ENCODE peak calls at places on chromosome 21, in ten cellular contexts. O is stimulated activated CD4-positive, alpha-beta T cell treated with anti-CD3 and anti-CD28 coated beads, Interleukin-4, amount 100 ng/mL, for 1 hour; P is activated CD4-positive, CD25-positive, alpha-beta regulatory T cell treated with anti-CD3 and anti-CD28 coated beads, Interleukin-2, amount 50 U/mL, for 72 hours; I is T-helper 22 cell; U is IMR-90; F is germinal center; L is T47D; R is GM20000; T is ovary; X is astrocyte of the spinal cord. C is an unnamed sample.

GRCh38 chr21:44892536-44893277 is 19.2 kb upstream of the PTTG1IP start:
- DNase-seq in X (no peak), T (no peak), U (peak), R (peak), O (peak), F (peak), I (peak), P (peak), L (peak), C (peak)

GRCh38 chr21:45590246-45590725 is 48.0 kb upstream of the SLC19A1 start:
- DNase-seq in R (peak), X (peak), L (no peak), O (peak), P (peak), T (peak), I (peak), U (peak), F (peak), C (peak)

GRCh38 chr21:44368711-44369446 is 15.5 kb downstream of the TRPM2 start:
- DNase-seq in P (peak), I (no peak), T (no peak), O (no peak), R (no peak), U (no peak), X (no peak), F (no peak), L (no peak), C (no peak)

GRCh38 chr21:36068748-36069398 is 951 bp upstream of the CBR1 start:
- DNase-seq in L (no peak), X (no peak), R (no peak), I (no peak), F (no peak), T (no peak), U (no peak), P (no peak), O (no peak), C (no peak)

GRCh38 chr21:30256100-30256499 is 26.6 kb downstream of the KRTAP24-1 start:
- DNase-seq in I (no peak), T (no peak), R (no peak), F (no peak), U (no peak), L (no peak), O (no peak), P (no peak), X (no peak), C (no peak)

GRCh38 chr21:35922618-35923017 is 137.7 kb downstream of the SETD4 start:
- DNase-seq in F (no peak), L (no peak), X (peak), R (no peak), O (no peak), T (no peak), I (no peak), P (no peak), U (peak), C (peak)

GRCh38 chr21:34072145-34073031 is 990 bp upstream of the MRPS6 start:
- DNase-seq in P (no peak), F (no peak), U (no peak), O (no peak), R (no peak), I (no peak), X (no peak), L (no peak), T (peak), C (no peak)

GRCh38 chr21:15592271-15592860 is 137.4 kb upstream of the USP25 start:
- DNase-seq in T (no peak), R (peak), U (peak), I (no peak), P (no peak), O (no peak), F (peak), X (peak), L (peak), C (peak)

GRCh38 chr21:22211943-22212342 is 1213.7 kb downstream of the NCAM2 start:
- DNase-seq in X (no peak), I (no peak), O (no peak), T (no peak), R (no peak), F (no peak), L (no peak), U (no peak), P (no peak), C (no peak)

GRCh38 chr21:45378258-45378966 is 26.6 kb upstream of the COL18A1 start:
- DNase-seq in O (no peak), P (no peak), L (no peak), T (peak), R (no peak), U (peak), X (peak), I (no peak), F (no peak), C (no peak)

GRCh38 chr21:31337086-31337485 is 7.0 kb downstream of the TIAM1 start:
- DNase-seq in I (no peak), R (no peak), P (no peak), X (no peak), T (no peak), U (no peak), F (no peak), O (no peak), L (no peak), C (no peak)

GRCh38 chr21:41667136-41667535 is 99.7 kb downstream of the RIPK4 start:
- DNase-seq in L (no peak), T (no peak), R (no peak), F (no peak), U (no peak), P (no peak), I (no peak), O (no peak), X (no peak), C (no peak)

GRCh38 chr21:44870748-44871495 is 2.6 kb downstream of the PTTG1IP start:
- DNase-seq in X (peak), L (no peak), O (no peak), F (no peak), I (peak), P (no peak), R (no peak), U (no peak), T (no peak), C (no peak)

GRCh38 chr21:17501107-17502006 is 11.5 kb upstream of the CXADR start:
- DNase-seq in F (no peak), I (no peak), O (no peak), X (peak), L (no peak), R (no peak), T (no peak), U (no peak), P (no peak), C (no peak)

GRCh38 chr21:38077504-38077903 is 161.2 kb upstream of the KCNJ6 start:
- DNase-seq in X (no peak), P (no peak), L (no peak), T (no peak), U (no peak), F (no peak), R (no peak), I (no peak), O (no peak), C (no peak)

GRCh38 chr21:14554948-14555347 is 8.8 kb upstream of the SAMSN1 start:
- DNase-seq in O (peak), R (no peak), T (no peak), U (no peak), F (no peak), I (no peak), X (no peak), P (no peak), L (no peak), C (peak)

GRCh38 chr21:44930543-44930981 is 9.3 kb upstream of the SLX9 start:
- DNase-seq in T (no peak), I (peak), R (peak), O (peak), P (peak), L (no peak), U (no peak), X (no peak), F (peak), C (no peak)

GRCh38 chr21:36929622-36930021 is 36.8 kb downstream of the HLCS start:
- DNase-seq in F (no peak), U (peak), L (no peak), O (no peak), X (no peak), I (no peak), T (no peak), P (no peak), R (no peak), C (no peak)

GRCh38 chr21:41562101-41563000 is 54.4 kb upstream of the TMPRSS2 start:
- DNase-seq in U (no peak), O (no peak), L (no peak), I (no peak), T (no peak), F (no peak), R (no peak), P (no peak), X (no peak), C (no peak)

GRCh38 chr21:15037894-15038293 is 26.9 kb downstream of the NRIP1 start:
- DNase-seq in X (no peak), P (no peak), T (no peak), F (no peak), I (no peak), U (no peak), L (no peak), R (no peak), O (no peak), C (no peak)